ENCODE peak calls at places on chromosomes 16 and 17, in nine cellular contexts. C is fibroblast of lung; X is ascending aorta; B is GM23338; Y is K562; Q is prostate gland; E is CD4-positive, alpha-beta memory T cell; J is left ventricle myocardium inferior; G is CD8-positive, alpha-beta T cell. Z is an unnamed sample.

GRCh38 chr16:26158142-26158759 is 466.5 kb downstream of the HS3ST4 start:
- DNase-seq in Q (no peak), Y (no peak), J (no peak), G (no peak), C (no peak), B (no peak), E (no peak), X (no peak), Z (no peak)

GRCh38 chr16:16052916-16053315 is 103.5 kb downstream of the ABCC1 start:
- DNase-seq in Y (no peak), X (no peak), C (peak; percentile 35), G (no peak), J (no peak), Q (no peak), E (no peak), B (no peak), Z (no peak)

GRCh38 chr17:45020354-45021138 is 30.9 kb downstream of the DCAKD start:
- DNase-seq in Q (peak; percentile 33), Y (no peak), B (peak; percentile 82), J (no peak), E (no peak), C (peak; percentile 44), G (no peak), X (no peak), Z (no peak)

GRCh38 chr16:19481769-19482168 is 40.1 kb downstream of the GDE1 start:
- DNase-seq in Y (no peak), C (no peak), J (no peak), X (no peak), B (no peak), G (no peak), Q (no peak), E (no peak), Z (no peak)

GRCh38 chr16:29023279-29024278 is 38.7 kb downstream of the LAT start:
- DNase-seq in X (no peak), Q (no peak), C (peak; percentile 10), Y (no peak), B (no peak), G (peak; percentile 45), J (no peak), E (no peak), Z (no peak)

GRCh38 chr16:1763521-1764511 is 7.5 kb downstream of the NME3 start:
- DNase-seq in G (no peak), C (peak; percentile 35), Q (no peak), J (no peak), X (no peak), E (no peak), B (peak; percentile 92), Y (peak; percentile 95), Z (no peak)

GRCh38 chr17:27810211-27810901 is 10.0 kb upstream of the NOS2 start:
- DNase-seq in B (peak; percentile 11), Q (no peak), Y (no peak), E (no peak), G (no peak), X (no peak), J (no peak), C (no peak), Z (no peak)

GRCh38 chr17:55702150-55702549 is 20.5 kb downstream of the TMEM100 start:
- DNase-seq in J (no peak), G (no peak), C (no peak), B (no peak), X (no peak), E (no peak), Y (no peak), Q (no peak), Z (no peak)

GRCh38 chr16:1000608-1001007 is 19.0 kb downstream of the SOX8 start:
- DNase-seq in G (no peak), E (no peak), Q (no peak), Y (no peak), C (no peak), J (no peak), B (no peak), X (no peak), Z (no peak)

GRCh38 chr16:73058221-73058615 is 10.3 kb upstream of the ZFHX3 start:
- DNase-seq in G (no peak), C (peak; percentile 36), B (peak; percentile 62), J (peak; percentile 61), Q (no peak), X (no peak), Y (peak; percentile 29), E (no peak), Z (no peak)

GRCh38 chr17:8726951-8727555 is 17.6 kb downstream of the CCDC42 start:
- DNase-seq in Q (no peak), Y (no peak), X (no peak), E (no peak), B (no peak), J (no peak), C (peak; percentile 31), G (no peak), Z (no peak)

GRCh38 chr17:7060165-7060890 is 16.4 kb upstream of the SLC16A11 start:
- DNase-seq in E (no peak), X (no peak), B (no peak), J (no peak), G (no peak), C (peak; percentile 95), Y (peak; percentile 43), Q (no peak), Z (no peak)

GRCh38 chr17:50295021-50295420 is 20.8 kb downstream of the TMEM92 start:
- DNase-seq in B (no peak), Y (no peak), C (no peak), E (no peak), G (no peak), Q (no peak), X (no peak), J (no peak), Z (no peak)

GRCh38 chr16:6160303-6160702 is 1062.7 kb upstream of the EEF2KMT start:
- DNase-seq in E (no peak), G (no peak), Q (no peak), X (no peak), B (no peak), Y (no peak), J (no peak), C (peak; percentile 58), Z (no peak)

GRCh38 chr17:56937688-56938087 is 23.2 kb downstream of the COIL start:
- DNase-seq in J (no peak), X (no peak), C (no peak), E (no peak), Q (no peak), B (no peak), Y (peak; percentile 49), G (no peak), Z (no peak)

GRCh38 chr17:45394001-45394912 is 38.4 kb downstream of the ARHGAP27 start:
- DNase-seq in J (no peak), Y (no peak), B (no peak), E (no peak), C (no peak), X (no peak), G (no peak), Q (no peak), Z (no peak)

GRCh38 chr17:82019905-82020873 is 2.5 kb downstream of the CENPX start:
- DNase-seq in B (peak; percentile 89), G (peak; percentile 74), X (no peak), Q (no peak), Y (peak; percentile 72), C (peak; percentile 15), J (peak; percentile 51), E (peak; percentile 43), Z (no peak)

GRCh38 chr16:59690216-59690615 is 956.1 kb upstream of the GOT2 start:
- DNase-seq in E (no peak), G (no peak), C (no peak), Y (no peak), Q (no peak), J (no peak), B (no peak), X (no peak), Z (no peak)

GRCh38 chr17:75088902-75089417 is 1.2 kb downstream of the SLC16A5 start:
- DNase-seq in C (peak; percentile 36), Y (no peak), B (peak; percentile 37), G (no peak), E (no peak), X (no peak), J (no peak), Q (no peak), Z (no peak)
- H3K4me3 ChIP-seq in C (no peak overlapping the region), Y (no peak overlapping the region), B (peak overlapping the region; percentile 91), G (no peak overlapping the region), E (no peak overlapping the region), X (no peak overlapping the region), J (peak overlapping the region; percentile 79), Q (peak overlapping the region; percentile 61), Z (no peak overlapping the region)

DNA sequence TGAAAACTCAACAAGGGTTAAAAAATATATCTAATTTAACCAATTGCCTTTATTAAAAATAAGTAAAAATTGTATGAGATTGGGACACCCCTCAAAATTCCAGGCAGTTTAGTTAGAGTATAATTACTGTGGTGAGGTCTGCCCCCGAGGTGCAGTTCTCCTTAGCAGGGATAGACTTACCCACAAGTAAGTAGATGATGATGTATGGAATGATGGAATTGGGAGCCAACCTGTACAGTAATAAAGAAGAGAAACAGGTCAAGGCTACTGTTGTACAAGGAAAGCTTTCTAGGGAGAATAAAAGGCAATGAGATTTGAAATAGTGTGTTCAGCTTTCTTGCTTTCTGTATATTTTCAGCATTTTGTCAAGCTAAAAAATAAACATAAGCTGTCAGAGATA is 1.8 kb downstream of the LDAF1 start:
- DNase-seq in J (no peak), B (no peak), Q (no peak), C (no peak), G (no peak), X (no peak), E (no peak), Y (no peak), Z (no peak)
- H3K4me3 ChIP-seq in J (peak overlapping the region; percentile 87), B (peak overlapping the region; percentile 93), Q (no peak overlapping the region), C (no peak overlapping the region), G (no peak overlapping the region), X (peak overlapping the region; percentile 87), E (no peak overlapping the region), Y (no peak overlapping the region), Z (no peak overlapping the region)

DNA sequence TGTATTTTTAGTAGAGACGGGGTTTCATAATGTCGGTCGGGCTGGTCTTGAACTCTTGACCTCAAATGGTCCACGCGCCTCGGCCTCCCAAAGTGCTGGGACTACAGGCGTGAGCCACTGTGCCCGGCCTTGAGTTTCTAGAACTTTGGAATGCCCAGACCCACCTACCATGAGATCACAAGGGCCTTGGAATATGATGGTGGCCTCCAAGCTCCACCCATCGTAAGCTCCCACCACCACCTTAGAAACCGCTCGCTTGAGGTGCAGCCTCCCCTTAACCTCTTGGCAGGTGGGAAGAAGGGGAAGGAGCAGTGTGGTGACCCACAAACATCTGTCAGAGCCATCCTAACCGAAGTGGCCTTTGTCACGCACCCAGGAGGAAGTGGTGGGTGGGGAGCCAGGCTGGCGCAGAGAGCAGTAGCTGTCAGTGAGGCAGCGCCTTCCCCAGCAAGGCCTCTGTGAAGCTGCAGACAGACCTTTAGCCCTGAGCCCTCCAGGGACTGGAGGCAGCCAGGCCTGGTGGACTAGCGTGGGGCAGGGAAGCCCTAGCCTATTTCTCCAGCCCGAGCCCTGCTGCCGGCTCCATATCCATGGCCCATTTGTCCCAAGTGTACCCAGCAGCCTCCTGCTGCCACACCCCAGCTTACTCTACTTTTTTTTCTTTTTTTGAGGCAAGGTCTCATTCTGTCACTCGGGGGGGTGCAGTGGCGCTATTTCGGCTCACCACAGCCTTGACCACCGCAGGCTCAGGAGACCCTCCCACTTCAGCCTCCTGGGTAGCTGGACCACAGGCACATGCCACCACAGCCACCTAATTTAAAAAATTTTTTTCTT is 13.1 kb upstream of the SEPHS2 start:
- DNase-seq in J (peak; percentile 38), Y (no peak), G (peak; percentile 70), X (no peak), Q (no peak), E (peak; percentile 79), B (no peak), C (no peak), Z (peak; percentile 99)
- H3K4me3 ChIP-seq in J (no peak overlapping the region), Y (no peak overlapping the region), G (peak overlapping the region; percentile 22), X (no peak overlapping the region), Q (no peak overlapping the region), E (no peak overlapping the region), B (no peak overlapping the region), C (no peak overlapping the region), Z (peak overlapping the region; percentile 17)

GRCh38 chr16:83952587-83952939 is 477 bp upstream of the OSGIN1 start:
- DNase-seq in X (no peak), E (no peak), Q (peak; percentile 21), G (no peak), Y (no peak), B (no peak), C (peak; percentile 72), J (no peak), Z (no peak)
- H3K4me3 ChIP-seq in X (peak overlapping the region; percentile 36), E (no peak overlapping the region), Q (peak overlapping the region; percentile 52), G (no peak overlapping the region), Y (peak overlapping the region; percentile 64), B (no peak overlapping the region), C (no peak overlapping the region), J (peak overlapping the region; percentile 83), Z (peak overlapping the region; percentile 60)